ENCODE peak calls at places on chromosomes 11 and 22, in six cellular contexts. One of them, this sample, is unnamed.

GRCh38 chr11:58629857-58630256 is 7.4 kb downstream of the CNTF start:
- DNase-seq in HCT116: peak; percentile 22
- DNase-seq in GM12892: no peak
- DNase-seq in GM23338: peak; percentile 86
- DNase-seq in HepG2: peak; percentile 60
- DNase-seq in endothelial cell of umbilical vein: peak; percentile 46
- DNase-seq in this sample: no peak

GRCh38 chr11:78651923-78652602 is 77.4 kb upstream of the NARS2 start:
- DNase-seq in HCT116: no peak
- DNase-seq in GM12892: no peak
- DNase-seq in GM23338: no peak
- DNase-seq in HepG2: no peak
- DNase-seq in endothelial cell of umbilical vein: no peak
- DNase-seq in this sample: no peak

GRCh38 chr11:84384637-84385227 is 1098.6 kb upstream of the CCDC90B start:
- DNase-seq in HCT116: no peak
- DNase-seq in GM12892: no peak
- DNase-seq in GM23338: peak; percentile 76
- DNase-seq in HepG2: peak; percentile 30
- DNase-seq in endothelial cell of umbilical vein: peak; percentile 44
- DNase-seq in this sample: peak; percentile 18

GRCh38 chr11:62201376-62201775 is 7.1 kb upstream of the SCGB2A1 start:
- DNase-seq in HCT116: no peak
- DNase-seq in GM12892: no peak
- DNase-seq in GM23338: no peak
- DNase-seq in HepG2: no peak
- DNase-seq in endothelial cell of umbilical vein: no peak
- DNase-seq in this sample: no peak

GRCh38 chr11:27453701-27454100 is 18.9 kb downstream of the LGR4 start:
- DNase-seq in HCT116: no peak
- DNase-seq in GM12892: no peak
- DNase-seq in GM23338: no peak
- DNase-seq in HepG2: no peak
- DNase-seq in endothelial cell of umbilical vein: no peak
- DNase-seq in this sample: no peak

GRCh38 chr11:17389205-17389956 is 922 bp upstream of the KCNJ11 start:
- DNase-seq in HCT116: peak; percentile 69
- DNase-seq in GM12892: peak; percentile 79
- DNase-seq in GM23338: peak; percentile 95
- DNase-seq in HepG2: peak; percentile 66
- DNase-seq in endothelial cell of umbilical vein: peak; percentile 43
- DNase-seq in this sample: peak; percentile 75

GRCh38 chr22:28604961-28605360 is 74.7 kb downstream of the TTC28 start:
- DNase-seq in HCT116: no peak
- DNase-seq in GM12892: no peak
- DNase-seq in GM23338: peak; percentile 43
- DNase-seq in HepG2: no peak
- DNase-seq in endothelial cell of umbilical vein: peak; percentile 79
- DNase-seq in this sample: no peak

GRCh38 chr22:26922804-26923203 is 265.4 kb downstream of the MIAT start:
- DNase-seq in HCT116: no peak
- DNase-seq in GM12892: no peak
- DNase-seq in GM23338: peak; percentile 83
- DNase-seq in HepG2: no peak
- DNase-seq in endothelial cell of umbilical vein: no peak
- DNase-seq in this sample: no peak

GRCh38 chr22:46674906-46675305 is 54.7 kb downstream of the GRAMD4 start:
- DNase-seq in HCT116: no peak
- DNase-seq in GM12892: no peak
- DNase-seq in GM23338: no peak
- DNase-seq in HepG2: no peak
- DNase-seq in endothelial cell of umbilical vein: no peak
- DNase-seq in this sample: no peak

GRCh38 chr22:17194213-17194612 is 25.0 kb downstream of the ADA2 start:
- DNase-seq in HCT116: no peak
- DNase-seq in GM12892: no peak
- DNase-seq in GM23338: peak; percentile 36
- DNase-seq in HepG2: no peak
- DNase-seq in endothelial cell of umbilical vein: no peak
- DNase-seq in this sample: no peak
- TF ChIP-seq POLR2AphosphoS5 in HCT116: no peak
- TF ChIP-seq POLR2AphosphoS5 in GM12892: no peak
- TF ChIP-seq POLR2AphosphoS5 in GM23338: no peak
- TF ChIP-seq POLR2AphosphoS5 in HepG2: no peak
- TF ChIP-seq POLR2AphosphoS5 in endothelial cell of umbilical vein: no peak
- TF ChIP-seq POLR2AphosphoS5 in this sample: no peak

GRCh38 chr11:119367661-119368120 is 13.8 kb downstream of the USP2 start:
- DNase-seq in HCT116: no peak
- DNase-seq in GM12892: no peak
- DNase-seq in GM23338: no peak
- DNase-seq in HepG2: no peak
- DNase-seq in endothelial cell of umbilical vein: no peak
- DNase-seq in this sample: no peak

GRCh38 chr11:119370486-119371046 is 10.9 kb downstream of the USP2 start:
- DNase-seq in HCT116: no peak
- DNase-seq in GM12892: no peak
- DNase-seq in GM23338: no peak
- DNase-seq in HepG2: peak; percentile 71
- DNase-seq in endothelial cell of umbilical vein: no peak
- DNase-seq in this sample: peak; percentile 39

GRCh38 chr11:119366690-119367620 is 14.5 kb downstream of the USP2 start:
- DNase-seq in HCT116: no peak
- DNase-seq in GM12892: no peak
- DNase-seq in GM23338: no peak
- DNase-seq in HepG2: no peak
- DNase-seq in endothelial cell of umbilical vein: no peak
- DNase-seq in this sample: no peak

GRCh38 chr11:119369035-119369925 is 12.2 kb downstream of the USP2 start:
- DNase-seq in HCT116: no peak
- DNase-seq in GM12892: no peak
- DNase-seq in GM23338: no peak
- DNase-seq in HepG2: peak; percentile 50
- DNase-seq in endothelial cell of umbilical vein: no peak
- DNase-seq in this sample: no peak

DNA sequence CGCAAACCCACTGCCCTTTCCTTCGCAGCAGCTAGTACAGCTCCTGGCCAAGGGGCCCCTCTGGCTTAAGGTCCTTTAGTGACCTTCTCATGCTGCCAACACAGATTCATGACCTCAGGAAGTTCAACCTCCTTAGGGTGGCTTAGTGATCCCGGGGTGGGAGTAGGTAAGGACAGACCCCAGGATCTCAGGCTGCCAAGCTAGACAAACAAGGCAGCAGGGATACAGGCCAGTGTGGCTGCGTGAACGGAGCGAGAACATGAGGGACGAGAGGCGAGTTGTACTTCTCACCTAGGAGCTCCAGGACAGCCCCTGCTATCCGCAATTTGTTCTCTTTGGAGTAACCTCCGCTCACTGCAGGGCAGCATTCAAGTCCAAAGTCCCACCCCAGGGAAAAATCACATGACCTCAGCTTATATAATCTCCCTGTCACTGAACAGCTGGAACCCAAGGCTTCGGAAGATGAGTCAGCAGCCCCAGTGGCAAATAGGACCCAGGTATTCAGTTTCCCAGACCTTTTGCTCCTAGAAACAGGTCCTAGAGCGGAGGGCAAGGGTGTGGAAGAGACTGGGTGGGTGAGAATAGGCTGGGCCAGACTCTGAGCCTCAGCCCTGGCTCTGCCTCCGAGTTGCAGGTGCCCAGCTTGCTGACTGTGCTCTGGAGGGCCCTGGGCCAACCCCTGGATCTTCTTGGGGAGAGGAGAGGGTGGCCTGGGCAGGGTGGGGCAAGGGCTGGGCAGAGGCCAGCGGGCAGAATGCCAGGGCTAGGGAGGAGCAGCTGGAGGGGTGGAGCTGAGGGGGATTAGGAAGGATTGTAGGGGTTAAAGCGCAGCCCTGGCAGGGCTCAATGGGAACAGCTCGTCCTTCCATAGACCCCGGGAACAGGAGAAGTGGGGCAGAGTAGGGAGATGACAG is 13.1 kb downstream of the USP2 start:
- DNase-seq in HCT116: no peak
- DNase-seq in GM12892: no peak
- DNase-seq in GM23338: no peak
- DNase-seq in HepG2: peak; percentile 93
- DNase-seq in endothelial cell of umbilical vein: no peak
- DNase-seq in this sample: no peak
- TF ChIP-seq POLR2AphosphoS5 in HCT116: no peak
- TF ChIP-seq POLR2AphosphoS5 in GM12892: no peak
- TF ChIP-seq POLR2AphosphoS5 in GM23338: no peak
- TF ChIP-seq POLR2AphosphoS5 in HepG2: peak; percentile 23
- TF ChIP-seq POLR2AphosphoS5 in endothelial cell of umbilical vein: no peak
- TF ChIP-seq POLR2AphosphoS5 in this sample: no peak

DNA sequence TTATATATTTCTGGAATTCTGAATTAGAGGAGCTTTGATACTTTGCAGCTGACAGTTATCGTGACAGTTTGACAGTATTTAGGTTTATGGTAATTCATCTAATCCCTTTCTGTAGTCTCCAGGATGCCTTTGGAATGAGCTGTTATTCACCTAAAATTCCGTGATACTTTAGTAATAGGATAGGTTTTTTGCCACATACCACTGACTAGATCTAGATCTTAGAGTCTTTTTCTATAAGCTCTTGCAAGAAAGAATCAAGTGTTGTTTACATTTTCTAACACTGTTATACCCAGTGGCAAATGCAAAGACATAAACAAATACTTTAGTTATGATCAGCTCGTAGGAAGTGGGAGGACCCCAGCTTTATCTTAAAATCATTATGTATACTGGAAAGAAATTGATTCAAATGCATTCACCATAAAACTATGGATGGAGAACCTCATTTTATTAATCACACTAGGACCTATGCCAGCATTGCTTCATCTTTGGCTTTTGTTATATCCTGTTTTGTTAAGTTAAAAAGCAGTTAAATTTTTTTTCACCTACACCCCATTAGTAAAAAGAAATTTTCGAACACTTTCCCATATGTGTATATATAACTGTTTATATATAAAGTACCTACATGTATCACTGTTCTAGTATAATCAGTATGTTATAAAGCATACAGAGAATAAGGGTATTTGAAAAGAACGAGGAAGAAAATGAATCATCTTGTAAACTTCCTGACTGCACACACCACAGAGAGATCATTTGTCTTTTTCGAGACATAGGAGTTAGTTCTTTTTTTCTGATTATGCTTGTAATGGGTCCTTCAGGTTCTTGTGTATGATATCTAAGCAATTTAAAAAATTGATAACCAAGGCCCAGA is 60.9 kb downstream of the PDHX start:
- DNase-seq in HCT116: peak; percentile 33
- DNase-seq in GM12892: no peak
- DNase-seq in GM23338: no peak
- DNase-seq in HepG2: no peak
- DNase-seq in endothelial cell of umbilical vein: peak; percentile 79
- DNase-seq in this sample: no peak
- TF ChIP-seq POLR2AphosphoS5 in HCT116: no peak
- TF ChIP-seq POLR2AphosphoS5 in GM12892: no peak
- TF ChIP-seq POLR2AphosphoS5 in GM23338: no peak
- TF ChIP-seq POLR2AphosphoS5 in HepG2: no peak
- TF ChIP-seq POLR2AphosphoS5 in endothelial cell of umbilical vein: no peak
- TF ChIP-seq POLR2AphosphoS5 in this sample: no peak

GRCh38 chr22:30425616-30426394 is at the start of gene MTFP1:
- DNase-seq in HCT116: no peak
- DNase-seq in GM12892: peak; percentile 49
- DNase-seq in GM23338: peak; percentile 95
- DNase-seq in HepG2: peak; percentile 66
- DNase-seq in endothelial cell of umbilical vein: peak; percentile 72
- DNase-seq in this sample: peak; percentile 60

GRCh38 chr22:30425327-30425615 is 297 bp upstream of the MTFP1 start:
- DNase-seq in HCT116: no peak
- DNase-seq in GM12892: no peak
- DNase-seq in GM23338: no peak
- DNase-seq in HepG2: no peak
- DNase-seq in endothelial cell of umbilical vein: no peak
- DNase-seq in this sample: no peak

GRCh38 chr22:30424471-30425326 is 869 bp upstream of the MTFP1 start:
- DNase-seq in HCT116: no peak
- DNase-seq in GM12892: no peak
- DNase-seq in GM23338: peak; percentile 48
- DNase-seq in HepG2: no peak
- DNase-seq in endothelial cell of umbilical vein: no peak
- DNase-seq in this sample: no peak

GRCh38 chr22:30427871-30428270 is 2.3 kb downstream of the MTFP1 start:
- DNase-seq in HCT116: no peak
- DNase-seq in GM12892: no peak
- DNase-seq in GM23338: no peak
- DNase-seq in HepG2: no peak
- DNase-seq in endothelial cell of umbilical vein: no peak
- DNase-seq in this sample: no peak

DNA sequence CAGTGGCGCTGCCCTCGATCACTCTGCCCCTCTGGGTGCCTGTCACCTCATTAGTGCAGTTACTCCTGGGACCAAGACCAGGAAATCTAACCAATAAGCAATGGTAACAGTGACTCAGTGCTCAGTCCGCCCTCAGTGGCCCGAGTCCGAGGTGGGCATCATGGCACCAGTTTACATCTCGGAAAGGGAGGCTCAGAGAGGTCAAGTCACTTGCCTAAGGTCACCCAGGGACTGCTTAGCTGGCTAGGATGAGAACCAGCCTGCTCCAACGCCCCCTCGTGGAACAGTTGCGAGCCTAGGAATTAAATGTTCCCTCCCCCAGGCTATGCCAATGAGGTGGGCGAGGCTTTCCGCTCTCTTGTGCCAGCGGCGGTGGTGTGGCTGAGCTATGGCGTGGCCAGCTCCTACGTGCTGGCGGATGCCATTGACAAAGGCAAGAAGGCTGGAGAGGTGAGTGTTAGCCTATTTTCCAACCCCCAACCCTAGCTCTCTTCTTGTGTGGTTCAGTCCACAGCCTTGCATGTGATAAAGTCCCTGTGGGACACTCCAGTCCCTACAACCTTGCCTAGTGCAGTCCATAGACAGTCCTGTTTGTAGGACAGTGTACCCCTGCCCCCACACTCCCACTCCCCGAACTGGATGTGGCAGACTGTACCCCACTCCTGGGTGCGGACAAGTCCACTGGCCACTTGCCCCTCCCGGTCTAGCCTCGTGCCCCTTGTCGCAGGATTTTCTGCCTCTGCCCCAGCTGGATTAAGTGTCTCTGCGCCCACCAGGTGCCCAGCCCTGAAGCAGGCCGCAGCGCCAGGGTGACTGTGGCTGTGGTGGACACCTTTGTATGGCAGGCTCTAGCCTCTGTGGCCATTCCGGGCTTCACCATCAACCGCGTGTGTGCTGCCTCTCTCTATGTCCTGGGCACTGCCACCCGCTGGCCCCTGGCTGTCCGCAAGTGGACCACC is 1.1 kb downstream of the MTFP1 start:
- DNase-seq in HCT116: peak; percentile 85
- DNase-seq in GM12892: peak; percentile 72
- DNase-seq in GM23338: peak; percentile 95
- DNase-seq in HepG2: peak; percentile 70
- DNase-seq in endothelial cell of umbilical vein: peak; percentile 90
- DNase-seq in this sample: peak; percentile 79
- TF ChIP-seq POLR2AphosphoS5 in HCT116: peak; percentile 70
- TF ChIP-seq POLR2AphosphoS5 in GM12892: no peak
- TF ChIP-seq POLR2AphosphoS5 in GM23338: peak; percentile 21
- TF ChIP-seq POLR2AphosphoS5 in HepG2: no peak
- TF ChIP-seq POLR2AphosphoS5 in endothelial cell of umbilical vein: peak; percentile 33
- TF ChIP-seq POLR2AphosphoS5 in this sample: peak; percentile 36

DNA sequence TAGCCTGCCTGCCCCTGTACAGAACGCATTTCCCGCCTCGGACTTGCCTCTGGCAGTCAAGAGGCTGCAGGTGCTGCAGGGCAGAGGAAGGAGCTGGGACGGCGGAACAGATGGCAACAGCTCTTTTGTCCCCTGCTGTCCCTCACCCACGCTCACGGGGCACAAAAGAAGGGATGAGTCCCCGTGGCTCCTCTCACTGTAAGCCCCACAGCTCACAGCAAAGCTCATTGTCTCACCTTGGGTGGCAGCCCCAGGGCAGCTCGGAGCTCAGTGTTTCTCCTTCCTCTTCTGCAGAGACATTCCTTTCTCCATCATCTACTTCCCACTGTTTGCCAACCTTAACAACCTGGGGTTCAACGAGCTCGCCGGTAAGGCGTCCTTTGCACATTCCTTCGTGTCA is 24.3 kb downstream of the SLC25A18 start:
- DNase-seq in HCT116: no peak
- DNase-seq in GM12892: no peak
- DNase-seq in GM23338: no peak
- DNase-seq in HepG2: no peak
- DNase-seq in endothelial cell of umbilical vein: no peak
- DNase-seq in this sample: no peak
- TF ChIP-seq POLR2AphosphoS5 in HCT116: no peak
- TF ChIP-seq POLR2AphosphoS5 in GM12892: no peak
- TF ChIP-seq POLR2AphosphoS5 in GM23338: no peak
- TF ChIP-seq POLR2AphosphoS5 in HepG2: no peak
- TF ChIP-seq POLR2AphosphoS5 in endothelial cell of umbilical vein: no peak
- TF ChIP-seq POLR2AphosphoS5 in this sample: no peak